ENCODE peak calls at places on chromosomes 4 and X, in five cellular contexts. One of them, this sample, is unnamed. For H3K4me1, the result is how much of the 10 kb centered on the place peaks cover.

GRCh38 chrX:144896323-144896722 is 351.0 kb upstream of the SPANXN1 start:
- DNase-seq in prostate gland: no peak
- DNase-seq in astrocyte: no peak
- DNase-seq in GM23338: no peak
- DNase-seq in tibial nerve: no peak
- DNase-seq in this sample: no peak

GRCh38 chr4:108146346-108146745 is 22.4 kb downstream of the LEF1 start:
- DNase-seq in tibial nerve: no peak
- DNase-seq in astrocyte: no peak
- DNase-seq in GM23338: no peak
- DNase-seq in prostate gland: no peak
- DNase-seq in this sample: no peak

GRCh38 chrX:71871367-71871766 is 39.3 kb upstream of the NHSL2 start:
- DNase-seq in tibial nerve: no peak
- DNase-seq in astrocyte: peak
- DNase-seq in prostate gland: no peak
- DNase-seq in GM23338: no peak
- DNase-seq in this sample: no peak

GRCh38 chrX:78945186-78945912 is at the start of gene P2RY10:
- DNase-seq in GM23338: no peak
- DNase-seq in prostate gland: no peak
- DNase-seq in astrocyte: no peak
- DNase-seq in tibial nerve: no peak
- DNase-seq in this sample: no peak

GRCh38 chr4:63492515-63492914 is 916.7 kb downstream of the TECRL start:
- DNase-seq in prostate gland: no peak
- DNase-seq in GM23338: peak
- DNase-seq in tibial nerve: no peak
- DNase-seq in astrocyte: no peak
- DNase-seq in this sample: no peak

GRCh38 chr4:99011910-99012309 is 16.4 kb downstream of the METAP1 start:
- DNase-seq in tibial nerve: no peak
- DNase-seq in prostate gland: no peak
- DNase-seq in GM23338: no peak
- DNase-seq in astrocyte: no peak
- DNase-seq in this sample: no peak

GRCh38 chr4:36414248-36414647 is 132.8 kb downstream of the DTHD1 start:
- DNase-seq in prostate gland: no peak
- DNase-seq in tibial nerve: no peak
- DNase-seq in GM23338: peak
- DNase-seq in astrocyte: no peak
- DNase-seq in this sample: no peak

GRCh38 chrX:137166591-137166990 is 132.8 kb upstream of the GPR101 start:
- DNase-seq in prostate gland: no peak
- DNase-seq in tibial nerve: no peak
- DNase-seq in astrocyte: no peak
- DNase-seq in GM23338: peak
- DNase-seq in this sample: no peak

GRCh38 chr4:29153642-29154041 is 1566.5 kb upstream of the PCDH7 start:
- DNase-seq in tibial nerve: no peak
- DNase-seq in astrocyte: no peak
- DNase-seq in GM23338: no peak
- DNase-seq in prostate gland: no peak
- DNase-seq in this sample: no peak

GRCh38 chr4:148056879-148057278 is 325.0 kb downstream of the ARHGAP10 start:
- DNase-seq in prostate gland: no peak
- DNase-seq in GM23338: peak
- DNase-seq in tibial nerve: no peak
- DNase-seq in astrocyte: peak
- DNase-seq in this sample: peak

GRCh38 chrX:134925551-134925950 is 65.2 kb upstream of the SMIM10 start:
- DNase-seq in GM23338: no peak
- DNase-seq in astrocyte: no peak
- DNase-seq in prostate gland: no peak
- DNase-seq in tibial nerve: no peak
- DNase-seq in this sample: no peak

GRCh38 chr4:140223056-140223810 is 69.2 kb upstream of the MAML3 start:
- DNase-seq in tibial nerve: no peak
- DNase-seq in prostate gland: no peak
- DNase-seq in astrocyte: peak
- DNase-seq in GM23338: no peak
- DNase-seq in this sample: no peak

GRCh38 chr4:793941-794621 is 31.8 kb downstream of the CPLX1 start:
- DNase-seq in tibial nerve: peak
- DNase-seq in astrocyte: no peak
- DNase-seq in prostate gland: no peak
- DNase-seq in GM23338: no peak
- DNase-seq in this sample: no peak

GRCh38 chrX:57044226-57044625 is 48.9 kb upstream of the SPIN3 start:
- DNase-seq in astrocyte: no peak
- DNase-seq in GM23338: no peak
- DNase-seq in prostate gland: no peak
- DNase-seq in tibial nerve: no peak
- DNase-seq in this sample: no peak

GRCh38 chrX:10892605-10893225 is 218.4 kb upstream of the HCCS start:
- DNase-seq in prostate gland: no peak
- DNase-seq in astrocyte: peak
- DNase-seq in tibial nerve: no peak
- DNase-seq in GM23338: no peak
- DNase-seq in this sample: no peak

GRCh38 chrX:28997716-28998115 is 410.5 kb downstream of the IL1RAPL1 start:
- DNase-seq in prostate gland: no peak
- DNase-seq in astrocyte: peak
- DNase-seq in tibial nerve: no peak
- DNase-seq in GM23338: no peak
- DNase-seq in this sample: no peak

GRCh38 chrX:123181515-123181914 is 2.6 kb upstream of the GRIA3 start:
- DNase-seq in astrocyte: no peak
- DNase-seq in GM23338: no peak
- DNase-seq in tibial nerve: no peak
- DNase-seq in prostate gland: no peak
- DNase-seq in this sample: no peak

GRCh38 chr4:76666940-76667532 is 230.9 kb downstream of the SOWAHB start:
- DNase-seq in astrocyte: no peak
- DNase-seq in tibial nerve: no peak
- DNase-seq in prostate gland: no peak
- DNase-seq in GM23338: no peak
- DNase-seq in this sample: no peak

GRCh38 chr4:87078987-87079469 is 141.4 kb downstream of the KLHL8 start:
- DNase-seq in tibial nerve: no peak
- DNase-seq in GM23338: no peak
- DNase-seq in prostate gland: peak
- DNase-seq in astrocyte: peak
- DNase-seq in this sample: no peak

GRCh38 chr4:146041139-146042004 is 102.7 kb upstream of the ZNF827 start:
- DNase-seq in astrocyte: no peak
- DNase-seq in prostate gland: no peak
- DNase-seq in tibial nerve: no peak
- DNase-seq in GM23338: no peak
- DNase-seq in this sample: no peak

GRCh38 chr4:109816082-109816442 is 500 bp downstream of the GAR1 start:
- DNase-seq in tibial nerve: no peak
- DNase-seq in GM23338: peak
- DNase-seq in astrocyte: no peak
- DNase-seq in prostate gland: no peak
- DNase-seq in this sample: no peak

GRCh38 chrX:155745792-155746191 is 133.0 kb upstream of the TMLHE start:
- DNase-seq in astrocyte: no peak
- DNase-seq in GM23338: no peak
- DNase-seq in prostate gland: no peak
- DNase-seq in tibial nerve: no peak
- DNase-seq in this sample: peak

GRCh38 chrX:65871671-65872311 is 168.1 kb downstream of the VSIG4 start:
- DNase-seq in prostate gland: no peak
- DNase-seq in GM23338: peak
- DNase-seq in astrocyte: no peak
- DNase-seq in tibial nerve: no peak
- DNase-seq in this sample: no peak

GRCh38 chr4:64781737-64782326 is 372.6 kb upstream of the TECRL start:
- DNase-seq in GM23338: peak
- DNase-seq in prostate gland: no peak
- DNase-seq in astrocyte: no peak
- DNase-seq in tibial nerve: no peak
- DNase-seq in this sample: no peak

GRCh38 chr4:154578919-154579318 is 11.6 kb downstream of the FGA start:
- DNase-seq in GM23338: no peak
- DNase-seq in tibial nerve: no peak
- DNase-seq in prostate gland: no peak
- DNase-seq in astrocyte: peak
- DNase-seq in this sample: no peak

GRCh38 chr4:78749258-78749971 is 26.7 kb upstream of the BMP2K start:
- DNase-seq in prostate gland: no peak
- DNase-seq in GM23338: no peak
- DNase-seq in tibial nerve: no peak
- DNase-seq in astrocyte: peak
- DNase-seq in this sample: no peak

GRCh38 chr4:150415213-150415612 is 166.7 kb upstream of the MAB21L2 start:
- DNase-seq in tibial nerve: no peak
- DNase-seq in prostate gland: no peak
- DNase-seq in GM23338: no peak
- DNase-seq in astrocyte: peak
- DNase-seq in this sample: no peak

GRCh38 chr4:147174561-147174960 is 228.9 kb upstream of the TTC29 start:
- DNase-seq in prostate gland: no peak
- DNase-seq in tibial nerve: no peak
- DNase-seq in astrocyte: no peak
- DNase-seq in GM23338: no peak
- DNase-seq in this sample: no peak

GRCh38 chr4:109206610-109207009 is 95.8 kb downstream of the COL25A1 start:
- DNase-seq in tibial nerve: no peak
- DNase-seq in astrocyte: peak
- DNase-seq in GM23338: no peak
- DNase-seq in prostate gland: no peak
- DNase-seq in this sample: peak

GRCh38 chr4:155818639-155819038 is 47.4 kb downstream of the ASIC5 start:
- DNase-seq in tibial nerve: no peak
- DNase-seq in prostate gland: no peak
- DNase-seq in GM23338: no peak
- DNase-seq in astrocyte: no peak
- DNase-seq in this sample: no peak

GRCh38 chrX:81336455-81337144 is 134.7 kb downstream of the SH3BGRL start:
- DNase-seq in GM23338: no peak
- DNase-seq in prostate gland: no peak
- DNase-seq in astrocyte: peak
- DNase-seq in tibial nerve: no peak
- DNase-seq in this sample: no peak

GRCh38 chr4:118026806-118027205 is 7.5 kb upstream of the NDST3 start:
- DNase-seq in tibial nerve: no peak
- DNase-seq in GM23338: no peak
- DNase-seq in astrocyte: no peak
- DNase-seq in prostate gland: no peak
- DNase-seq in this sample: no peak

GRCh38 chr4:17283832-17284231 is 228.1 kb downstream of the QDPR start:
- DNase-seq in prostate gland: no peak
- DNase-seq in astrocyte: no peak
- DNase-seq in tibial nerve: no peak
- DNase-seq in GM23338: no peak
- DNase-seq in this sample: peak
- H3K27ac ChIP-seq in prostate gland: no peak
- H3K27ac ChIP-seq in astrocyte: no peak
- H3K27ac ChIP-seq in tibial nerve: no peak
- H3K27ac ChIP-seq in GM23338: no peak
- H3K27ac ChIP-seq in this sample: no peak

DNA sequence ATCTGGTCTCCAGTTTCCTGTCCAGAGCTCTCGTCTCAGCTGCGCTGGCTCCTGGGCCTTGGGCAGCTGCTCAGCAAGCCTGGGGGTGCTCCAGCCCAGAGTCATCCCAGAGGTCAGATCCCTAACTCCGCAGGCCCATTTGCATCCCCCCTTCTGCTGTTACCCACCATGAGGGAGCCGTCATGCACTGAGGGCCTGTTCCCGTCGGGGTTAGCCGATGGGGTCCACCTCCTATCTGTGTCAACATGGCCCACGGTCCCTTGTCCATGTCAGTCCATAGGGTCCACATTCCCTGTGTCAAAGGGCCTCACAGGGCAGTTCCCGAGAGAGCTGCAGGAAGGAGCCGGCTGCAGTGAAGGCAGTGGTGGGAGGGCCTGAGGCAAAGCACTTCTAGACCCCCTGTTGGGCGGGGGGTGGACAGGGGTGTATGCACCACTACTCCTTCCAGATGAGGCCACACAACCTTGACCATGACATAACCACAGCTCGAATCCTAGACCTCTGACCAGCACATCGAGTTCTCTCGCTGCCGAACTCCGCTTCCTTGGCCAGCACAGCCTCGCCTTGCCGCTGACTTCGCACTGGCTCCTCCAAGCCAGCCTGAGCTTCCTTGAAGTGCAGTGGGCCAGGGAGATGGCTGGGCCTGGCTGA is 24.9 kb downstream of the WDR1 start:
- DNase-seq in tibial nerve: no peak
- DNase-seq in GM23338: no peak
- DNase-seq in prostate gland: no peak
- DNase-seq in astrocyte: no peak
- DNase-seq in this sample: no peak
- H3K4me1 ChIP-seq in tibial nerve: half or more
- H3K4me1 ChIP-seq in GM23338: under half
- H3K4me1 ChIP-seq in prostate gland: under half
- H3K4me1 ChIP-seq in astrocyte: half or more
- H3K4me1 ChIP-seq in this sample: under half

GRCh38 chrX:68685722-68686683 is 38.5 kb downstream of the STARD8 start:
- DNase-seq in astrocyte: peak
- DNase-seq in tibial nerve: no peak
- DNase-seq in prostate gland: no peak
- DNase-seq in GM23338: peak
- DNase-seq in this sample: no peak
- TF ChIP-seq CTCF in astrocyte: no peak
- TF ChIP-seq CTCF in tibial nerve: no peak
- TF ChIP-seq CTCF in prostate gland: no peak
- TF ChIP-seq CTCF in GM23338: peak
- TF ChIP-seq CTCF in this sample: no peak

DNA sequence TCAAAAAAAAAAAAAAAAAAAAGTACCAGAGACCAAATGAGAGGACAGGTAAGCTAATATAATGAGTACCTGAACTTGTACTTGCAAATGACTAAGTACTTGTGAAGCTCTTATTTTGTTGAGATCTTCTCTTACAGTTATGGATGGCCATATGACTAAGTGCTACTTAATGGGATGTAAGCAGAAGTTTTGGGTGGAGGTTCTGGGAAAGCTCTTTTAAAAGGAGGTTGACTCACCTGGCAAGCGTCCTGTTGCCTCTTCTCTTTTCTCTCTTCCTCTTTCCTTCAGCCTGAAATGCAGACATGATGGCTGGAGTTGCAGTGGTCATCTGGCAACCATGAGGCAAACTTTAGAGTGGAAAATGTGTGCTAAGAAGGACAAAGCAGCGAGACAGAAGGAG is 36.9 kb upstream of the MED14 start:
- DNase-seq in prostate gland: no peak
- DNase-seq in tibial nerve: no peak
- DNase-seq in astrocyte: peak
- DNase-seq in GM23338: no peak
- DNase-seq in this sample: no peak
- H3K27ac ChIP-seq in prostate gland: no peak
- H3K27ac ChIP-seq in tibial nerve: no peak
- H3K27ac ChIP-seq in astrocyte: no peak
- H3K27ac ChIP-seq in GM23338: no peak
- H3K27ac ChIP-seq in this sample: no peak

This sample was measured in thyroid gland.